ENCODE peak calls at places on chromosomes 11 and 22, in six cellular contexts. U is PC-3, C is HCT116, D is OCI-LY7, Z is hepatocyte, W is GM23338. X is an unnamed sample. For H3K9me2, the result is how much of the 10 kb centered on the place peaks cover.

GRCh38 chr11:118281284-118281683 is 17.2 kb upstream of the MPZL2 start:
- DNase-seq in W (no peak), Z (no peak), U (no peak), C (no peak), D (no peak), X (no peak)

GRCh38 chr22:24244144-24244787 is 616 bp downstream of the GGT5 start:
- DNase-seq in Z (no peak), W (no peak), C (no peak), D (peak), U (no peak), X (peak)

GRCh38 chr11:96254854-96255253 is 88.1 kb downstream of the MAML2 start:
- DNase-seq in W (no peak), C (no peak), Z (no peak), U (no peak), D (no peak), X (no peak)

GRCh38 chr11:27447288-27447914 is 25.2 kb downstream of the LGR4 start:
- DNase-seq in U (peak), W (no peak), D (no peak), C (no peak), Z (no peak), X (peak)

GRCh38 chr11:61874460-61874809 is 16.9 kb downstream of the FADS3 start:
- DNase-seq in D (no peak), U (peak), W (no peak), Z (no peak), C (no peak), X (no peak)

GRCh38 chr22:19753996-19754700 is 6.4 kb upstream of the TBX1 start:
- DNase-seq in U (no peak), Z (no peak), W (no peak), C (no peak), D (no peak), X (no peak)

GRCh38 chr22:19879248-19879575 is 24.5 kb upstream of the GNB1L start:
- DNase-seq in D (no peak), Z (no peak), W (no peak), U (no peak), C (no peak), X (no peak)

GRCh38 chr11:64859542-64860414 is 15.3 kb upstream of the CDC42BPG start:
- DNase-seq in U (no peak), W (no peak), Z (no peak), C (no peak), D (peak), X (no peak)

DNA sequence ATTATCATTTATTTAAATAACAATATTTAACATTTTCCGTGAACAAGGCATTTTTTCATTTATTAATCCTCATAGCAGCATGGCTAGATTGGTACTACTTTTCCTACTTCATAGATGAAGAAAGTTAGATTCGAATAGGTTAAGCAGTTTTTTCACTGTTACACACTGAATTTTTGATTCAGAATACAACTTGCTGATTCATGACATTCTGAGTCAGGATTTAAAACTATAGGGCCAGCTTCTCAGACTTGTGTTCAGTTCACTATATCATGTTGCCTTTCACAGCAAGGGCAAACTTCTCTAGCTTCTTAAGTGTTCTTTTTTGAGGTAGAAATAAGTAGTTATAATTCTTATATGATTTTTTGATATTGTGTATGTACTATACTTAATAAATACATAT is 31.5 kb downstream of the CYP2R1 start:
- DNase-seq in Z (no peak), U (no peak), W (no peak), C (no peak), D (no peak), X (no peak)
- H3K9me2 ChIP-seq in Z (under half), U (under half), W (under half), C (under half), D (under half), X (under half)

GRCh38 chr11:126606484-126606883 is 251.0 kb downstream of the ST3GAL4 start:
- DNase-seq in Z (no peak), W (no peak), U (no peak), D (no peak), C (no peak), X (no peak)
- H3K9me2 ChIP-seq in Z (under half), W (under half), U (under half), D (under half), C (under half), X (under half)

DNA sequence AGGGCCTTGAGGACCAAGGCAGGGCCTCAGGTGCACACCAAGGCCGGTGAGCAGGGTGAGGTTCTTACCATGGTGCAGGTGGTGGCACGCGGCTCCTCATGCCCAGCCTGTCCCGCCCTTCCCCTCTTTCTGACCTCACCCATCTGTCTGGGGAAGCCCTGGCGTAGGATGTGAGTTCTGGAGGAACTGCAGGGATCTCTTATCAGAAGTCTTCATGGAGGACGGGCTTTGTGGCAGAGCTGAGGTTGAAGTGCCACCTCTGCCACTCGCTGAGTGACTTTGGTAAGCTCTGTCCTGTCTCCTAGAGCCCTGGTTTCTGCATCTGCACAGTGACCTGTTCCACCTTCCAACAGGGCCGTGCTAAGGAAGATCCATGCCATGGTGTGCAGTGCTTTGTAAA is 49.1 kb downstream of the LRRC32 start:
- DNase-seq in D (no peak), W (no peak), C (no peak), Z (no peak), U (no peak), X (no peak)
- H3K9me2 ChIP-seq in D (under half), W (under half), C (under half), Z (under half), U (under half), X (under half)

GRCh38 chr11:559712-560304 is 730 bp downstream of the LMNTD2 start:
- DNase-seq in C (peak), D (no peak), U (no peak), W (peak), Z (no peak), X (no peak)
- H3K9me2 ChIP-seq in C (under half), D (under half), U (under half), W (under half), Z (under half), X (under half)

DNA sequence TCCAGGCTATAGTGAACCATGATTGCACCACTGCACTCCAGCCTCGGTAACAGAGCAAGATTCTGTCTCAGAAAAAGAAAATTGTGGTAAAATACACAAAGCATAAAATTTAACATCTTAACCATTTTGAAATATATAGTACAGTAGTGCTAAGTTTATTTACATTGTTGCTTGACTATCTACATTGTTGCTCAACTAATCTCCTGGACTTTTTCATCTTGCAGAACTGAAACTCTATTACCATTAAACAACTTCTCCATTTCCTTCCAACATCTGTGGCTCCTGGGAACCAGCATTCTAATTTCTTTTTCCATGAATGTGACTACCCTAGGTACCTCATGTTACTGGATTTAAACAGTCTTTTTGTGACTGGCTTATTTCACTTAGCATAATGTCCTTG is 13.5 kb upstream of the VWA5A start:
- DNase-seq in W (no peak), D (no peak), Z (no peak), U (no peak), C (no peak), X (no peak)
- H3K9me2 ChIP-seq in W (under half), D (under half), Z (under half), U (under half), C (under half), X (under half)

GRCh38 chr11:7533199-7534029 is 19.6 kb downstream of the PPFIBP2 start:
- DNase-seq in Z (no peak), U (no peak), W (no peak), C (no peak), D (no peak), X (no peak)
- H3K9me2 ChIP-seq in Z (under half), U (under half), W (under half), C (under half), D (under half), X (under half)